ENCODE peak calls at places on chromosomes 3 and 15, in four cellular contexts. X is neural crest cell; V is ecto neural progenitor cell; O is activated naive CD4-positive, alpha-beta T cell treated with anti-CD3 and anti-CD28 coated beads, Interleukin-2, amount 50 U/mL, for 72 hours. Z is an unnamed sample.

GRCh38 chr15:88657326-88658069 is 18.7 kb downstream of the ISG20 start:
- DNase-seq in X (peak), V (peak), O (no peak), Z (peak)

GRCh38 chr3:9172851-9173320 is 76.6 kb downstream of the SRGAP3 start:
- DNase-seq in X (no peak), V (no peak), O (no peak), Z (peak)

GRCh38 chr3:111590096-111590491 is 5.1 kb downstream of the ZBED2 start:
- DNase-seq in X (no peak), V (no peak), O (no peak), Z (peak)

GRCh38 chr3:150519026-150519425 is 27.3 kb downstream of the SERP1 start:
- DNase-seq in X (no peak), V (no peak), O (no peak), Z (no peak)

GRCh38 chr15:75455982-75456531 is 4.6 kb upstream of the SIN3A start:
- DNase-seq in X (no peak), V (no peak), O (peak), Z (peak)

GRCh38 chr15:35289029-35289617 is 204.0 kb upstream of the NANOGP8 start:
- DNase-seq in X (no peak), V (no peak), O (no peak), Z (peak)

GRCh38 chr3:183967693-183968092 is 50.0 kb downstream of the ABCC5 start:
- DNase-seq in X (no peak), V (no peak), O (no peak), Z (no peak)

GRCh38 chr3:188183452-188183851 is 29.5 kb downstream of the LPP start:
- DNase-seq in X (no peak), V (no peak), O (no peak), Z (no peak)

GRCh38 chr15:101646652-101647051 is 5.5 kb downstream of the TM2D3 start:
- DNase-seq in X (no peak), V (no peak), O (no peak), Z (no peak)

GRCh38 chr3:133293397-133294107 is 106.3 kb upstream of the BFSP2 start:
- DNase-seq in X (no peak), V (no peak), O (no peak), Z (no peak)

GRCh38 chr3:36248374-36248773 is 131.9 kb upstream of the STAC start:
- DNase-seq in X (no peak), V (no peak), O (no peak), Z (no peak)

GRCh38 chr15:45186771-45187577 is 792 bp downstream of the SHF start:
- DNase-seq in X (peak), V (peak), O (no peak), Z (peak)

GRCh38 chr3:138441742-138442141 is 7.3 kb downstream of the ESYT3 start:
- DNase-seq in X (no peak), V (no peak), O (no peak), Z (peak)

GRCh38 chr3:126964261-126964660 is 18.7 kb upstream of the PLXNA1 start:
- DNase-seq in X (no peak), V (no peak), O (no peak), Z (no peak)

GRCh38 chr15:70262591-70263274 is 165.0 kb upstream of the TLE3 start:
- DNase-seq in X (no peak), V (no peak), O (no peak), Z (no peak)

GRCh38 chr15:74869726-74870407 is 3.3 kb downstream of the SCAMP2 start:
- DNase-seq in X (no peak), V (no peak), O (peak), Z (no peak)

GRCh38 chr3:135106445-135106844 is 311.4 kb downstream of the EPHB1 start:
- DNase-seq in X (peak), V (peak), O (no peak), Z (peak)

GRCh38 chr3:179234244-179234643 is 16.7 kb downstream of the KCNMB3 start:
- DNase-seq in X (no peak), V (no peak), O (no peak), Z (no peak)

GRCh38 chr3:28317438-28318022 is 31.0 kb upstream of the ZCWPW2 start:
- DNase-seq in X (peak), V (no peak), O (peak), Z (peak)

GRCh38 chr3:11304160-11304559 is 32.0 kb downstream of the ATG7 start:
- DNase-seq in X (no peak), V (no peak), O (no peak), Z (no peak)

GRCh38 chr15:75037685-75038084 is 14.3 kb downstream of the PPCDC start:
- DNase-seq in X (no peak), V (no peak), O (no peak), Z (no peak)

GRCh38 chr3:33167716-33168339 is 50.8 kb downstream of the SUSD5 start:
- DNase-seq in X (no peak), V (no peak), O (no peak), Z (peak)

Z was measured in astrocyte of the hippocampus.